ENCODE peak calls at places on chromosomes 12 and 14, in ten cellular contexts. A, W, L, G, H, M, T, O, N and I are unnamed samples.

GRCh38 chr14:89826581-89826980 is 127.9 kb downstream of the EFCAB11 start:
- DNase-seq in O (no peak), W (no peak), T (no peak), L (no peak), A (no peak), G (no peak), M (no peak), N (no peak), H (no peak), I (no peak)

GRCh38 chr14:39050389-39050788 is 52.6 kb downstream of the SEC23A start:
- DNase-seq in G (no peak), H (no peak), M (no peak), W (no peak), L (no peak), N (peak), O (no peak), T (no peak), A (no peak), I (no peak)

GRCh38 chr14:75441731-75442130 is 13.9 kb downstream of the JDP2 start:
- DNase-seq in T (no peak), A (peak), M (no peak), O (no peak), H (no peak), L (no peak), N (no peak), G (no peak), W (no peak), I (no peak)

GRCh38 chr14:95320076-95320895 is 578 bp upstream of the CLMN start:
- DNase-seq in W (no peak), A (peak), T (no peak), N (no peak), O (no peak), G (peak), H (peak), L (no peak), M (peak), I (no peak)

GRCh38 chr12:26090853-26091510 is 33.9 kb downstream of the BHLHE41 start:
- DNase-seq in H (no peak), L (no peak), O (no peak), W (no peak), A (no peak), M (no peak), N (no peak), T (no peak), G (no peak), I (no peak)

GRCh38 chr12:132899033-132899432 is 11.6 kb upstream of the CHFR start:
- DNase-seq in T (no peak), W (no peak), H (no peak), L (no peak), O (no peak), M (no peak), G (no peak), N (no peak), A (no peak), I (no peak)

GRCh38 chr14:25001096-25001982 is 48.6 kb downstream of the STXBP6 start:
- DNase-seq in G (no peak), W (no peak), H (no peak), M (no peak), L (no peak), N (no peak), A (no peak), O (no peak), T (no peak), I (no peak)

GRCh38 chr12:116958402-116959197 is 47.9 kb downstream of the FBXW8 start:
- DNase-seq in T (no peak), A (no peak), L (no peak), N (no peak), O (no peak), H (no peak), W (no peak), M (no peak), G (no peak), I (no peak)